ENCODE peak calls at places on chromosomes 5 and 9, in seven cellular contexts. O, N, R, E, M, P and J are unnamed samples. For H3K9me3, H3K4me1 and H3K27me3, the result is how much of the 10 kb centered on the place peaks cover.

GRCh38 chr9:124040186-124040920 is 28.8 kb downstream of the LHX2 start:
- DNase-seq in O (no peak), R (no peak), N (no peak), P (no peak), E (no peak), M (no peak), J (no peak)

GRCh38 chr5:139648205-139649081 is at the start of gene CXXC5:
- DNase-seq in R (peak), E (peak), M (peak), O (peak), N (peak), P (peak), J (no peak)

GRCh38 chr9:134551657-134552348 is 89.8 kb upstream of the COL5A1 start:
- DNase-seq in R (peak), M (no peak), E (no peak), O (no peak), N (no peak), P (peak), J (no peak)

GRCh38 chr9:117000196-117000723 is 313.2 kb downstream of the TRIM32 start:
- DNase-seq in M (no peak), E (no peak), N (no peak), O (no peak), R (no peak), P (no peak), J (no peak)

GRCh38 chr5:139141841-139142240 is 56.3 kb downstream of the SIL1 start:
- DNase-seq in P (peak), O (no peak), M (peak), N (no peak), E (no peak), R (peak), J (no peak)

GRCh38 chr5:153569036-153569435 is 78.6 kb downstream of the GRIA1 start:
- DNase-seq in E (no peak), O (no peak), N (no peak), P (no peak), R (no peak), M (no peak), J (no peak)

GRCh38 chr5:139124774-139125391 is 73.3 kb downstream of the SIL1 start:
- DNase-seq in P (no peak), R (no peak), O (no peak), N (no peak), E (no peak), M (no peak), J (no peak)

GRCh38 chr5:146817973-146818372 is 60.6 kb downstream of the PPP2R2B start:
- DNase-seq in O (no peak), M (no peak), E (no peak), R (no peak), N (no peak), P (no peak), J (no peak)

GRCh38 chr5:142800776-142801494 is 30.8 kb downstream of the ARHGAP26 start:
- DNase-seq in O (no peak), E (no peak), R (no peak), M (no peak), N (no peak), P (no peak), J (no peak)

GRCh38 chr9:93900436-93900819 is 54.7 kb downstream of the BARX1 start:
- DNase-seq in R (peak), P (no peak), M (no peak), N (no peak), O (peak), E (no peak), J (no peak)

GRCh38 chr5:98630621-98631020 is 142.8 kb upstream of the RGMB start:
- DNase-seq in M (no peak), R (no peak), O (no peak), E (no peak), N (no peak), P (no peak), J (no peak)

GRCh38 chr5:165617491-165617890 is 2112.1 kb downstream of the MAT2B start:
- DNase-seq in O (no peak), N (peak), P (no peak), E (no peak), R (no peak), M (no peak), J (no peak)

GRCh38 chr5:91293131-91293530 is 90.0 kb downstream of the ARRDC3 start:
- DNase-seq in P (no peak), M (no peak), R (no peak), N (no peak), O (peak), E (peak), J (no peak)

GRCh38 chr5:149210229-149210628 is 61.4 kb upstream of the AFAP1L1 start:
- DNase-seq in O (no peak), P (no peak), M (no peak), R (no peak), E (no peak), N (no peak), J (no peak)

GRCh38 chr9:108813951-108814601 is 41.7 kb downstream of the ACTL7B start:
- DNase-seq in N (no peak), M (no peak), O (peak), R (no peak), P (no peak), E (no peak), J (no peak)

GRCh38 chr5:151896041-151896691 is 28.5 kb downstream of the GLRA1 start:
- DNase-seq in O (peak), N (no peak), E (no peak), P (no peak), R (no peak), M (no peak), J (no peak)

GRCh38 chr5:64784451-64785025 is 15.8 kb downstream of the CWC27 start:
- DNase-seq in E (peak), O (peak), M (peak), P (peak), R (peak), N (peak), J (peak)

GRCh38 chr5:132238901-132239500 is 11.3 kb upstream of the P4HA2 start:
- DNase-seq in R (peak), N (no peak), O (peak), M (no peak), P (peak), E (no peak), J (no peak)

GRCh38 chr9:11038366-11038765 is 425.6 kb upstream of the PTPRD start:
- DNase-seq in O (peak), N (no peak), E (no peak), M (no peak), P (no peak), R (no peak), J (no peak)

GRCh38 chr5:6742081-6742758 is 29.0 kb downstream of the TENT4A start:
- DNase-seq in R (peak), M (no peak), E (no peak), O (no peak), P (no peak), N (no peak), J (no peak)

GRCh38 chr5:93460286-93460685 is 120.7 kb downstream of the NR2F1-AS1 start:
- DNase-seq in R (no peak), P (no peak), M (no peak), N (no peak), O (no peak), E (no peak), J (no peak)

GRCh38 chr5:14190194-14191164 is 47.3 kb downstream of the TRIO start:
- DNase-seq in E (no peak), N (no peak), M (no peak), P (no peak), O (no peak), R (no peak), J (no peak)

GRCh38 chr5:112929336-112930081 is 7.5 kb upstream of the REEP5 start:
- DNase-seq in E (no peak), O (no peak), N (no peak), R (no peak), P (no peak), M (no peak), J (no peak)

GRCh38 chr5:39424751-39425524 is at the start of gene DAB2:
- DNase-seq in N (peak), O (peak), P (peak), M (peak), R (peak), E (peak), J (peak)

GRCh38 chr9:114250235-114250568 is 72.7 kb upstream of the ORM1 start:
- DNase-seq in O (no peak), E (no peak), N (no peak), M (peak), R (peak), P (peak), J (peak)

GRCh38 chr5:170046221-170046620 is 59.5 kb upstream of the FOXI1 start:
- DNase-seq in R (no peak), O (peak), M (no peak), P (no peak), N (no peak), E (no peak), J (no peak)

GRCh38 chr9:73667749-73668148 is 516.1 kb downstream of the ANXA1 start:
- DNase-seq in R (no peak), P (no peak), N (no peak), O (no peak), M (no peak), E (no peak), J (no peak)

GRCh38 chr5:96408276-96408777 is 24.7 kb downstream of the PCSK1 start:
- DNase-seq in O (no peak), E (no peak), N (no peak), P (no peak), R (no peak), M (no peak), J (no peak)

GRCh38 chr5:89374818-89375521 is 492.0 kb upstream of the MEF2C start:
- DNase-seq in N (no peak), R (no peak), M (no peak), P (no peak), O (no peak), E (no peak), J (no peak)

GRCh38 chr9:78296893-78297671 is at the start of gene PSAT1:
- DNase-seq in N (peak), E (peak), R (peak), M (peak), P (peak), O (peak), J (peak)

GRCh38 chr5:151912360-151912759 is 12.3 kb downstream of the GLRA1 start:
- DNase-seq in P (no peak), R (no peak), M (no peak), E (no peak), O (no peak), N (no peak), J (no peak)

DNA sequence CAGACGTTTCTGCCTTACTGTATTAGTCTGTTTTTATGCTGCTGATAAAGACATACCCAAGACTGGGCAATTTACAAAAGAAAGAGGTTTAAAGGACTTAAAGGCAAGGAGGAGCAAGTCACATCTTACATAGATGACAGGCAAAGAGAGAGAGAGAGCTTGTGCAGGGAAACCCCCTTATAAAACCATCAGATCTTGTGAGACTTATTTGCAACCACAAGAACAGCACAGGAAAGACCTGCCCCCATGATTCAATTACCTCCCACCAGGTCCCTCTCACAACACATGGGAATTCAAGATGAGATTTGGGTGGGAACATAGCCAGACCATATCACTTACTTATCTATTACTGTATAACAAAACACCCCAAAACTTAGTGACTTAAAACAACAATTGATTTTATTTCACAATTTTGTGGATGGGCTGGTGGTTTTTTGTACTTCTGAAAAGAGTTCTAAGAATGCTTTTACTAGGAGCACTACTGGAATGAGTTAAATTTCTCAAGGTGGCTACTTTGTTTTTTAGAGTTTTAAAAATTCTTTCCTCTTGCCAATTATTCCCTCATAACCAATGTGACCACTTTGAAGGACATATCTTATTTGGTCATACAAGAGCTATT is 10.3 kb downstream of the RUSC2 start:
- DNase-seq in P (no peak), E (no peak), O (no peak), M (no peak), N (no peak), R (no peak), J (no peak)
- H3K9me3 ChIP-seq in P (under half), E (under half), O (half or more), M (under half), N (under half), R (under half), J (under half)

GRCh38 chr5:52840286-52841050 is 52.8 kb downstream of the ITGA1 start:
- DNase-seq in O (no peak), R (no peak), E (no peak), N (no peak), M (no peak), P (no peak), J (no peak)
- H3K4me1 ChIP-seq in O (under half), R (under half), E (under half), N (under half), M (under half), P (under half), J (under half)

GRCh38 chr5:178113841-178114324 is 551 bp downstream of the N4BP3 start:
- DNase-seq in P (no peak), M (no peak), O (no peak), R (no peak), N (no peak), E (no peak), J (no peak)

GRCh38 chr5:178116406-178116885 is 3.1 kb downstream of the N4BP3 start:
- DNase-seq in N (no peak), E (no peak), R (no peak), P (no peak), O (no peak), M (no peak), J (no peak)

GRCh38 chr5:178114325-178115135 is 1.2 kb downstream of the N4BP3 start:
- DNase-seq in N (no peak), M (no peak), E (peak), P (no peak), R (no peak), O (peak), J (no peak)

GRCh38 chr5:178115835-178116405 is 2.6 kb downstream of the N4BP3 start:
- DNase-seq in M (no peak), P (no peak), R (no peak), O (peak), E (peak), N (no peak), J (no peak)

DNA sequence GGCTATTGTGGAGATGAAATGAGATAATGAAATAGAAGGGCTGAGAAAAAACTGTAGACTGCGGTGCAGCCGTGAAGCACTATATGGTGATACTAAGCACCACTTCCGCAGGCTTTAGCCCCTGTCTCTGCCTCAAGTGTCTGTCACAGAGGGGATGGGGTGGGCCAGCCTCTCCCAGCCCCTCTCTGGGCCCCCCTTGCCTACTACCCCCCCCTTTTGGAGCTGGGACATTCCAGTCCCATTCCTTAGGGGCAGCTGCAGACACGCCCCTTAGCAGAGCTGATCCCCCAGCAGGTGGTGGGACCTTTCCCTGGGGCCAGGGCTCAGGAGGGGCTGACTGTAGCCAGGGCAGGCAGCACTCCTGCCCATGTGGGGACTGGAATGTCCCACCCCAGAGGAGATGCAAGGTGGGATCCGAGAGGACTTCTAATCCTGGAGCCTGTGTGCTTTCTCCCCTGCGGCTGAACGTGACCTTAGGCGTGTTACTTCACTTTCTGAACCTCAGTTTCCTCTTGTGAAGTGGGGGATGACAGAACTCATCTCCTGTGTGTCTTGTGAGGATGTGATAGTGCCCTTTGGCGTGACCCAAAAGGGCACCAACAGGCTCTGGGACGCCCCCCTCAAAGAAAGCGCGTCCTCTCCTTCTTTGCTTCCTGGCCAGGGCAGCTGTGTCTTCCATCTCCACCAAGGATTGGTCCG is 2.0 kb downstream of the N4BP3 start:
- DNase-seq in R (no peak), P (no peak), N (no peak), M (no peak), O (peak), E (peak), J (no peak)
- H3K27me3 ChIP-seq in R (half or more), P (under half), N (under half), M (under half), O (under half), E (under half), J (under half)

DNA sequence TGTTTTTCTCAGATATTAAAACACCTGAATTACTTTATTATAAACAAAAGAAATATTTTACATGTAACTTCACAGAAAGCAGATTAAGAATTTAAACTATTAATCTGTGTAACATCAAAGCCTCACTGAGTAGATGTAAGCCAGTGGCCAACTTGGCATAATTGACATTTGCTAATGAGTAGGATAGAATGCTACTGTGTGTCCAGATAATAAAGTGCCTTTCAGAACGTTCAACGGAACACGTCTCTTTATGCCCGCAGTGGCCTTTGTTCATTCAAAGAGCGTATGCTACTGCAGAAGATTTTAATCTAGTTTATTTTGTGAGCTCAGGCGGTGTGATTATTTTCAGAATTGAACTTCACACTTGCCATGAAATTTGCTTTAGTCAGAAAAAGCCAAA is 531.1 kb upstream of the TYRP1 start:
- DNase-seq in M (no peak), P (no peak), R (no peak), E (no peak), N (no peak), O (no peak), J (no peak)
- H3K9me3 ChIP-seq in M (under half), P (under half), R (under half), E (under half), N (under half), O (under half), J (under half)

DNA sequence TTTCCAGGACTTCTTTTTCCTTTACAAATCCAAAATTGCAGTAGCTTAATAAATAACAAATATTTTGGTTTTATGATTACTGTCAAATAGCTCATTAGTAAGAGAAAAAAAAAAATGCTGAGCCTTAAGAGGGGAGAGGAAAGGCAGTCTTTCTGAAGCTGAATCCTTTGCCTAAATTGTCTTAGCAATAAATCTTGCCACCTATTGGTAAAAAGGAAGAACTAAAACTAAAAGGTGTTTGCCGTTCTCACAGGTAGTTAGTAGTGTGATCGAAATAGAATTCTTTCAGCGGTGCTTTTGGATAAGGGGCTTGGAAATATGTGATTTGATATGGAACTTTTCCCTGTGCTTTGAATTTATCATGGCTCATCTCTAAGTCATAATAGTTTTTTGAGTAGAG is 31.2 kb downstream of the PIK3R1 start:
- DNase-seq in E (no peak), M (no peak), N (peak), R (no peak), O (no peak), P (no peak), J (no peak)
- H3K4me1 ChIP-seq in E (under half), M (under half), N (under half), R (under half), O (under half), P (half or more), J (under half)

GRCh38 chr5:176770431-176770830 is 39.9 kb upstream of the UNC5A start:
- DNase-seq in N (no peak), R (peak), E (no peak), P (peak), O (no peak), M (no peak), J (no peak)
- H3K27me3 ChIP-seq in N (under half), R (under half), E (under half), P (under half), O (under half), M (under half), J (under half)

GRCh38 chr5:7907612-7908011 is 38.7 kb downstream of the MTRR start:
- DNase-seq in N (no peak), O (no peak), R (no peak), E (no peak), P (no peak), M (no peak), J (no peak)

GRCh38 chr5:7916171-7916804 is 47.3 kb downstream of the MTRR start:
- DNase-seq in R (no peak), M (no peak), N (no peak), P (no peak), E (no peak), O (no peak), J (no peak)

GRCh38 chr5:7908317-7908716 is 39.4 kb downstream of the MTRR start:
- DNase-seq in E (no peak), O (no peak), P (no peak), N (no peak), M (no peak), R (no peak), J (no peak)

DNA sequence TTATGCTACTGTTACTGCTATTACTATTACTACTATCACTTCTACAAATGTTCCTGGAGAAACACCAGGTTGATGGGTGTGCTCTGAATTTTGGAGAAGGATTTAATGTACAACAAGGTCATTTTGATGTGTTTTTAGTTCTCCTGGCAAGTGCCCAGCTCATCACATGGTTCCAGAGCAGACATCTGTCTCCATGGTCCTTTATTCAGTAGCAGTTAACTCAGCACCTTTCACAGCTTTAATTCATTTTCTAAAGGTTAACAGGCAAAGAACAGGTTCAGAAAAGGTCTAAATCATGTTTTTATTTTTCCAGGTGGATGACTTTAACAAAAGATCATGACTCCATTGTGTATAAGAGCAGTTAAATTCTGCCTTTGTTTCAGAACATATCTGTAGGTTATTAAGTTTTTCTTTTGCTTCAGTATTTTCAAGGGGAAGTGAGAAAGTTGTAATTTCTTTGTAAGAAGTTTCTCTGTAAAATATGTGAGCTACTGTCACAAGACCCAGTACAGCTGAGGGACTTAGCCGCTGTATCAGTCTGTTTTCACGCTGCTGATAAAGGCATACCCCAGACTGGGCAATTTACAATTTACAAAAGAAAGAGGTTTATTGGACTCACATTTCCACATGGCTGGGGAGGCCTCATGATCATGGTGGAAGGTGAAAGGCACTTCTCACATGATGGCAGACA is 41.9 kb downstream of the MTRR start:
- DNase-seq in E (no peak), O (no peak), M (no peak), P (no peak), N (no peak), R (no peak), J (no peak)
- H3K9me3 ChIP-seq in E (under half), O (under half), M (under half), P (under half), N (under half), R (under half), J (under half)